ENCODE peak calls at places on chromosome 21, in five cellular contexts. O is OCI-LY7; H is thoracic aorta; Q is transverse colon; L is CD4-positive, alpha-beta T cell. D is an unnamed sample.

GRCh38 chr21:37503848-37504467 is 137.4 kb downstream of the DYRK1A start:
- DNase-seq in L (no peak), H (no peak), Q (no peak), O (no peak), D (no peak)

GRCh38 chr21:41171210-41171609 is 3.2 kb downstream of the BACE2 start:
- DNase-seq in L (no peak), H (no peak), O (no peak), Q (peak), D (no peak)

GRCh38 chr21:16563795-16564194 is 834.0 kb downstream of the USP25 start:
- DNase-seq in L (no peak), Q (no peak), O (no peak), H (no peak), D (no peak)

GRCh38 chr21:41210405-41211040 is 42.6 kb downstream of the BACE2 start:
- DNase-seq in Q (no peak), L (no peak), H (no peak), O (no peak), D (no peak)

GRCh38 chr21:43341349-43342163 is 85.4 kb downstream of the SIK1 start:
- DNase-seq in O (no peak), Q (no peak), L (no peak), H (no peak), D (no peak)

GRCh38 chr21:34795152-34796141 is 126.7 kb downstream of the CLIC6 start:
- DNase-seq in Q (peak), H (no peak), O (no peak), L (no peak), D (peak)

GRCh38 chr21:15298306-15298705 is 233.5 kb upstream of the NRIP1 start:
- DNase-seq in O (no peak), L (no peak), Q (no peak), H (no peak), D (no peak)

GRCh38 chr21:43648171-43648570 is 11.1 kb downstream of the HSF2BP start:
- DNase-seq in L (no peak), O (no peak), Q (no peak), H (no peak), D (no peak)

GRCh38 chr21:39321424-39321823 is 8.0 kb upstream of the BRWD1 start:
- DNase-seq in H (no peak), Q (no peak), O (no peak), L (no peak), D (no peak)

GRCh38 chr21:29206445-29206844 is 76.0 kb downstream of the MAP3K7CL start:
- DNase-seq in O (no peak), Q (no peak), H (no peak), L (no peak), D (no peak)

GRCh38 chr21:38460171-38460742 is 38.0 kb downstream of the ERG start:
- DNase-seq in Q (no peak), H (no peak), O (no peak), L (no peak), D (no peak)

GRCh38 chr21:37367301-37367757 is 756 bp downstream of the DYRK1A start:
- DNase-seq in L (peak), Q (peak), O (peak), H (no peak), D (no peak)

GRCh38 chr21:17542371-17542992 is 29.6 kb downstream of the CXADR start:
- DNase-seq in O (no peak), Q (no peak), H (no peak), L (no peak), D (no peak)

GRCh38 chr21:37513383-37513782 is 146.8 kb downstream of the DYRK1A start:
- DNase-seq in O (no peak), L (no peak), Q (no peak), H (no peak), D (no peak)

GRCh38 chr21:29232601-29233541 is 65.9 kb upstream of the BACH1 start:
- DNase-seq in L (no peak), Q (no peak), O (peak), H (no peak), D (no peak)

GRCh38 chr21:26843912-26844257 is 1.3 kb downstream of the ADAMTS1 start:
- DNase-seq in H (no peak), L (no peak), O (no peak), Q (no peak), D (no peak)

GRCh38 chr21:33230518-33231324 is 983 bp downstream of the IFNAR2 start:
- DNase-seq in L (peak), Q (peak), O (peak), H (no peak), D (peak)

GRCh38 chr21:17479606-17480005 is 33.2 kb upstream of the CXADR start:
- DNase-seq in L (no peak), O (no peak), H (no peak), Q (no peak), D (no peak)

GRCh38 chr21:33546076-33546475 is 3.2 kb downstream of the SON start:
- DNase-seq in H (no peak), O (peak), L (no peak), Q (no peak), D (no peak)

GRCh38 chr21:39016740-39017315 is 166.4 kb downstream of the PSMG1 start:
- DNase-seq in H (no peak), Q (peak), L (no peak), O (peak), D (no peak)

GRCh38 chr21:31514598-31514997 is 144.9 kb upstream of the SOD1 start:
- DNase-seq in O (no peak), L (no peak), H (no peak), Q (no peak), D (no peak)

GRCh38 chr21:39153373-39153772 is 29.9 kb downstream of the PSMG1 start:
- DNase-seq in Q (no peak), L (no peak), O (peak), H (no peak), D (no peak)

GRCh38 chr21:14911351-14911750 is 153.4 kb downstream of the NRIP1 start:
- DNase-seq in O (no peak), L (no peak), Q (no peak), H (no peak), D (no peak)

GRCh38 chr21:46634966-46635323 is 529 bp upstream of the PRMT2 start:
- DNase-seq in L (no peak), H (peak), Q (no peak), O (peak), D (peak)

GRCh38 chr21:28127390-28127789 is 865.3 kb downstream of the LTN1 start:
- DNase-seq in H (no peak), L (no peak), Q (no peak), O (no peak), D (no peak)

GRCh38 chr21:34511787-34512451 is at the start of gene KCNE1:
- DNase-seq in O (no peak), Q (no peak), L (no peak), H (no peak), D (no peak)

GRCh38 chr21:43880111-43880985 is 15.3 kb downstream of the AGPAT3 start:
- DNase-seq in H (no peak), L (no peak), O (no peak), Q (no peak), D (no peak)

GRCh38 chr21:32096411-32096810 is 182.4 kb downstream of the MIS18A start:
- DNase-seq in L (no peak), Q (no peak), H (no peak), O (peak), D (no peak)

GRCh38 chr21:32603131-32603530 is 9.0 kb downstream of the CFAP298 start:
- DNase-seq in L (no peak), Q (no peak), H (no peak), O (no peak), D (no peak)

GRCh38 chr21:33870768-33871167 is 44.8 kb downstream of the ATP5PO start:
- DNase-seq in H (no peak), Q (no peak), O (no peak), L (no peak), D (no peak)

GRCh38 chr21:43315244-43316137 is 111.4 kb downstream of the SIK1 start:
- DNase-seq in H (no peak), Q (no peak), L (no peak), O (peak), D (no peak)

GRCh38 chr21:19874521-19874920 is 1123.7 kb upstream of the NCAM2 start:
- DNase-seq in H (no peak), Q (no peak), O (no peak), L (no peak), D (no peak)

GRCh38 chr21:36966066-36966845 is at the start of gene HLCS:
- DNase-seq in H (no peak), O (peak), L (peak), Q (peak), D (peak)

GRCh38 chr21:37575536-37576083 is 209.0 kb downstream of the DYRK1A start:
- DNase-seq in L (no peak), H (no peak), O (no peak), Q (no peak), D (no peak)

GRCh38 chr21:27359141-27359540 is 392.3 kb upstream of the ADAMTS5 start:
- DNase-seq in O (no peak), L (no peak), Q (no peak), H (no peak), D (no peak)

GRCh38 chr21:35905973-35906357 is 154.4 kb downstream of the SETD4 start:
- DNase-seq in O (no peak), L (no peak), Q (no peak), H (no peak), D (no peak)
- H3K27ac ChIP-seq in O (no peak), L (no peak), Q (no peak), H (no peak), D (no peak)

DNA sequence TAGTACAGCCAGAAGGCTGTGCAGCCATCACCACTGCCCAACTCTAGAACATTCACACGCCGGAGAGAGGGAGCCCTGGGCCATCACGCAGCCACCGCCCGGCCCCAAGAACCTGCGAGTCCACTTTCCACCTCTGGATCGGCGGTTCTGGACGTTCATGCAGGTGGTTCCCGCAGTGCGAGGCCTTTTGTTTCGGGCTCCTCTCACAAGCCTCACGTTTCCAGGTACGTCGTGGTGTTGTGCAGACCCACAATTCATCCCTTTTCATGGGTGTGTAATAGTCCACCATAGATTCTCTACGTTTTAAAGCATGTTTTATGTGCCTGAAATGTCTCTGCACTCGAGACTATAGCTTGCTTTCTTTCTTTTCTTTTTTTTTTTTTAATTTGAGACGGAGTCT is 23.6 kb downstream of the COL18A1 start:
- DNase-seq in H (no peak), Q (no peak), O (no peak), L (no peak), D (no peak)
- H3K27ac ChIP-seq in H (no peak), Q (no peak), O (no peak), L (no peak), D (no peak)

DNA sequence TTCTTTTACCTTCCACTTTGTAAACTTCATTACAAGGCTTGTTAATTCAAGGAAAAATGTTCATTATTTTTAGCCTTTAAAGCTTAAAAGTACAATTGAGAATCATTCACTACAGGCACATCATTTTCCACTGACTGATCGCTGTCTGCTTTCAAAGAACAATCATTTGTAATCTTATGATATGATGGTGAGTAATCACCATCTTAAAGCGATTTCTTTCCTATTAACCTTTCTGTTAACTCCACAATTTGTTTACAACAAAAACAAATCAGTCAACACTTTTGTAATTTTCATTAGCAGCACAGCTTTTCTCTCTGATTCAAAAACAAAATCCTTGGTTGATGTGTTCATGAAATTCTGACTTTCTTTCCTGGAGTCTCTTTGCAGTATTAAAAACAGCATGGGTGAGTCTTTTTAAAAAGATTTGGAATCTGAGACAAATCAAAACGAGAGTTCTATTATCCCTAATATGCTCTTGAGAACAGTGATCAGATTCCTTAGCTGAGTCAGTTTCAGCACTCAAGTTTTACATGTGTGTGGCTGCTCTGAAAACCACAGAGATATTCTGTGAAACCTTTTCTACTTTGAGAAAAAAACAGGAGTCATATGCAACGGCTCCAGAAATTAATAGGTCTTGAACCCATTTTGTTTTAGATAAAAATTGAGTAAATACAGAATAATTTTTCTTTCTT is 145.8 kb upstream of the TMPRSS15 start:
- DNase-seq in Q (no peak), L (no peak), O (no peak), H (no peak), D (no peak)
- H3K27ac ChIP-seq in Q (no peak), L (no peak), O (no peak), H (no peak), D (no peak)

GRCh38 chr21:25457411-25457810 is 149.9 kb downstream of the MRPL39 start:
- DNase-seq in L (no peak), O (peak), H (no peak), Q (no peak), D (no peak)

GRCh38 chr21:25456672-25457071 is 150.6 kb downstream of the MRPL39 start:
- DNase-seq in H (no peak), L (no peak), Q (no peak), O (no peak), D (no peak)

GRCh38 chr21:25458484-25458883 is 148.8 kb downstream of the MRPL39 start:
- DNase-seq in O (no peak), Q (no peak), H (no peak), L (no peak), D (no peak)

GRCh38 chr21:25459365-25459764 is 147.9 kb downstream of the MRPL39 start:
- DNase-seq in L (no peak), Q (no peak), H (no peak), O (peak), D (no peak)

GRCh38 chr21:25457946-25458345 is 149.3 kb downstream of the MRPL39 start:
- DNase-seq in O (no peak), Q (no peak), H (no peak), L (no peak), D (no peak)
- H3K27ac ChIP-seq in O (no peak), Q (no peak), H (no peak), L (no peak), D (no peak)

GRCh38 chr21:42243026-42243425 is 24.1 kb downstream of the ABCG1 start:
- DNase-seq in H (no peak), L (no peak), Q (no peak), O (peak), D (no peak)
- H3K27ac ChIP-seq in H (no peak), L (no peak), Q (no peak), O (peak), D (no peak)